ENCODE peak calls at places on chromosomes 5 and 9, in nine cellular contexts. C, S, V, T, F, D, K, Q and W are unnamed samples.

GRCh38 chr5:9782806-9783560 is 152.8 kb upstream of the TAS2R1 start:
- DNase-seq in C (no peak), S (peak; percentile 91), V (no peak), T (no peak), F (no peak), D (no peak), K (no peak), Q (peak; percentile 83), W (no peak)

GRCh38 chr9:83032065-83032625 is 30.8 kb downstream of the RASEF start:
- DNase-seq in C (no peak), S (no peak), V (no peak), T (no peak), F (no peak), D (no peak), K (no peak), Q (no peak), W (no peak)

GRCh38 chr9:70046274-70047070 is 2.8 kb downstream of the MAMDC2 start:
- DNase-seq in C (no peak), S (no peak), V (no peak), T (no peak), F (no peak), D (no peak), K (no peak), Q (no peak), W (no peak)

GRCh38 chr9:132210472-132211145 is 48.8 kb downstream of the NTNG2 start:
- DNase-seq in C (no peak), S (peak; percentile 94), V (no peak), T (no peak), F (no peak), D (no peak), K (no peak), Q (peak; percentile 72), W (no peak)

GRCh38 chr5:61277190-61277589 is 54.9 kb upstream of the ZSWIM6 start:
- DNase-seq in C (no peak), S (peak; percentile 64), V (no peak), T (peak; percentile 20), F (no peak), D (peak; percentile 24), K (no peak), Q (peak; percentile 46), W (no peak)

GRCh38 chr5:1277331-1277730 is 17.5 kb downstream of the TERT start:
- DNase-seq in C (no peak), S (no peak), V (no peak), T (no peak), F (no peak), D (no peak), K (no peak), Q (no peak), W (no peak)

GRCh38 chr9:36037580-36038169 is 962 bp downstream of the RECK start:
- DNase-seq in C (no peak), S (no peak), V (no peak), T (no peak), F (no peak), D (no peak), K (no peak), Q (peak; percentile 58), W (no peak)

GRCh38 chr9:113373676-113374392 is 3.0 kb downstream of the HDHD3 start:
- DNase-seq in C (no peak), S (no peak), V (no peak), T (no peak), F (no peak), D (no peak), K (no peak), Q (no peak), W (no peak)

GRCh38 chr9:90956026-90956810 is 154.6 kb downstream of the SYK start:
- DNase-seq in C (no peak), S (peak; percentile 73), V (peak; percentile 54), T (no peak), F (no peak), D (no peak), K (no peak), Q (peak; percentile 57), W (no peak)

GRCh38 chr9:2339416-2339815 is 282.2 kb upstream of the VLDLR start:
- DNase-seq in C (no peak), S (no peak), V (no peak), T (no peak), F (no peak), D (no peak), K (no peak), Q (no peak), W (no peak)

GRCh38 chr9:73173526-73174411 is 22.1 kb downstream of the ANXA1 start:
- DNase-seq in C (no peak), S (no peak), V (no peak), T (no peak), F (no peak), D (no peak), K (no peak), Q (peak; percentile 29), W (no peak)

GRCh38 chr9:133842721-133843227 is 104.6 kb upstream of the SARDH start:
- DNase-seq in C (peak; percentile 68), S (no peak), V (no peak), T (no peak), F (no peak), D (no peak), K (no peak), Q (no peak), W (no peak)

GRCh38 chr9:32468740-32469139 is 57.3 kb downstream of the RIGI start:
- DNase-seq in C (no peak), S (no peak), V (no peak), T (no peak), F (no peak), D (no peak), K (no peak), Q (no peak), W (no peak)

GRCh38 chr9:138082918-138083636 is 205.5 kb downstream of the CACNA1B start:
- DNase-seq in C (peak; percentile 30), S (no peak), V (no peak), T (no peak), F (no peak), D (no peak), K (peak; percentile 19), Q (no peak), W (no peak)

GRCh38 chr9:114416290-114416689 is 28.5 kb upstream of the AKNA start:
- DNase-seq in C (no peak), S (no peak), V (no peak), T (no peak), F (no peak), D (no peak), K (peak; percentile 7), Q (no peak), W (no peak)

GRCh38 chr5:37867634-37868033 is 27.8 kb upstream of the GDNF start:
- DNase-seq in C (no peak), S (peak; percentile 76), V (no peak), T (no peak), F (no peak), D (no peak), K (no peak), Q (peak; percentile 39), W (no peak)

GRCh38 chr9:133813749-133814585 is 75.8 kb upstream of the SARDH start:
- DNase-seq in C (no peak), S (peak; percentile 26), V (no peak), T (peak; percentile 69), F (no peak), D (no peak), K (no peak), Q (no peak), W (no peak)

GRCh38 chr9:81562221-81563019 is 126.9 kb downstream of the TLE1 start:
- DNase-seq in C (no peak), S (peak; percentile 82), V (peak; percentile 29), T (peak; percentile 63), F (no peak), D (no peak), K (no peak), Q (peak; percentile 66), W (no peak)

GRCh38 chr9:97528529-97529230 is 27.2 kb downstream of the TMOD1 start:
- DNase-seq in C (no peak), S (no peak), V (peak; percentile 88), T (peak; percentile 41), F (peak; percentile 47), D (no peak), K (peak; percentile 59), Q (no peak), W (no peak)
- H3K4me1 ChIP-seq in C (no peaks in the 10 kb centered on the region), S (peaks cover 9% of the 10 kb centered on the region), V (peaks cover 45% of the 10 kb centered on the region), T (peaks cover 62% of the 10 kb centered on the region), F (peaks cover 8% of the 10 kb centered on the region), D (no peaks in the 10 kb centered on the region), K (peaks cover 19% of the 10 kb centered on the region), Q (no peaks in the 10 kb centered on the region), W (no peaks in the 10 kb centered on the region)

DNA sequence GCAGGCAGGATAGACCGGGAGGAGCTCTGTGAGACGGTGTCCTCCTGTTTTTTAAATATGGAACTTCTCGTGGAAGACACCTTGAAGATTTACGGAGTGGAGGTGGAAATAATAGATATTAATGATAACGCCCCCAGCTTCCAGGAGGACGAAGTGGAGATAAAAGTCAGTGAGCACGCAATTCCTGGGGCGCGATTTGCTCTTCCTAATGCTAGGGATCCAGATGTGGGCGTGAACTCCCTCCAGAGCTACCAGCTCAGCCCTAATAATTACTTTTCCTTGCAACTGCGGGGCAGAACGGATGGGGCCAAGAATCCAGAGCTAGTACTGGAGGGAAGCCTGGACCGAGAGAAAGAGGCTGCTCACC is 621 bp downstream of the PCDHGA11 start:
- DNase-seq in C (no peak), S (no peak), V (no peak), T (no peak), F (no peak), D (no peak), K (no peak), Q (peak; percentile 60), W (no peak)
- H3K9me3 ChIP-seq in C (no peaks in the 10 kb centered on the region), S (peaks cover 55% of the 10 kb centered on the region), V (no peaks in the 10 kb centered on the region), T (peaks cover 63% of the 10 kb centered on the region), F (peaks cover 44% of the 10 kb centered on the region), D (no peaks in the 10 kb centered on the region), K (peaks cover 88% of the 10 kb centered on the region), Q (no peaks in the 10 kb centered on the region), W (peaks cover 9% of the 10 kb centered on the region)

GRCh38 chr5:139671096-139671841 is 23.1 kb downstream of the CXXC5 start:
- DNase-seq in C (no peak), S (no peak), V (no peak), T (no peak), F (no peak), D (no peak), K (no peak), Q (no peak), W (no peak)
- H3K4me1 ChIP-seq in C (no peaks in the 10 kb centered on the region), S (peaks cover 30% of the 10 kb centered on the region), V (peaks cover 95% of the 10 kb centered on the region), T (peaks cover 96% of the 10 kb centered on the region), F (peaks cover 9% of the 10 kb centered on the region), D (peaks cover 32% of the 10 kb centered on the region), K (peaks cover 77% of the 10 kb centered on the region), Q (peaks cover 34% of the 10 kb centered on the region), W (peaks cover 53% of the 10 kb centered on the region)

DNA sequence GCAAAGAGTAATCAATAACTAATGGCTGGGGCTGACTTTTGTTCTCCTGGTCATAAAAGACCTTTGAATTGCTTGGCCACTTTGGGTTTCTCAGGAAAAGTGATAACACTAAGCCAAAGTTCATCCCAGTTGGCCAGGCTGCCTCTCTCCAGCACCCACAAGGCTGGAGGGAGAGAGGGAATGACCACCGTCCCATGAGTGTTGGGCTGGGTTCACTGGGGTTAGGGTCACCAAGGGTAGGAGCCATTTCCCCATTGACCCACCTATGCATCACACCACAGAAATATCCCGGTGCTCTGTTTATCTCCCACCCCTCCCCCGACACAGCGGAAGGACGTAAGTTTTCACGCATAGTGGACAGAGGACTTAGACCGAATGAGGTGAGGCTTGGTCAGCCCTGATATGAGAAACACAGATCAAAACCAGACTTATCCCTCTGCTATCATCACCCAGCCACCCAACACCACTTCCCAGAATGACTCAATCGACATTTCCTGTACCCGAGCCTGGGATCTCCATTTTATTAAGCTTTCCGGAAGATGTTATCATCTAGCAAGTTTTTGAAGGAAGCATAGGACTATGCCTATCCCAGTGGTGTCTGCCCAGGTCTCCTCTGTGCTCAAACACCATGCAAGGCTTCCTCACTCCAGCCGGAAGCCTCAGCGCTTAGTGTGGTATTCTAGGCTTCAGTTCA is 27.0 kb upstream of the PPARGC1B start:
- DNase-seq in C (peak; percentile 75), S (no peak), V (no peak), T (no peak), F (no peak), D (no peak), K (no peak), Q (no peak), W (no peak)
- H3K9me3 ChIP-seq in C (no peaks in the 10 kb centered on the region), S (no peaks in the 10 kb centered on the region), V (no peaks in the 10 kb centered on the region), T (no peaks in the 10 kb centered on the region), F (no peaks in the 10 kb centered on the region), D (no peaks in the 10 kb centered on the region), K (no peaks in the 10 kb centered on the region), Q (no peaks in the 10 kb centered on the region), W (no peaks in the 10 kb centered on the region)